ENCODE peak calls at places on chromosomes 12 and 14, in seven cellular contexts. W is skeletal muscle cell, C is cardiac fibroblast, V is HuH-7, Q is breast epithelium, E is fibroblast of villous mesenchyme, M is GM06990. S is an unnamed sample.
A peak's percentile ranks its signal among the peaks of the same experiment; 100 is the strongest.

GRCh38 chr14:29773990-29774389 is 153.7 kb downstream of the PRKD1 start:
- DNase-seq in W (no peak), C (no peak), V (no peak), Q (no peak), E (no peak), M (no peak), S (no peak)

GRCh38 chr12:21773263-21773741 is 1.2 kb downstream of the KCNJ8 start:
- DNase-seq in W (no peak), C (peak; percentile 63), V (peak; percentile 61), Q (no peak), E (no peak), M (no peak), S (peak; percentile 6)

GRCh38 chr14:64758025-64758521 is 53.8 kb downstream of the PLEKHG3 start:
- DNase-seq in W (peak; percentile 36), C (peak; percentile 71), V (no peak), Q (no peak), E (peak; percentile 54), M (no peak), S (no peak)

GRCh38 chr12:19988457-19988856 is 379.9 kb upstream of the PDE3A start:
- DNase-seq in W (no peak), C (peak; percentile 27), V (no peak), Q (no peak), E (peak; percentile 66), M (no peak), S (no peak)

GRCh38 chr12:108616941-108617858 is 16.5 kb downstream of the SELPLG start:
- DNase-seq in W (no peak), C (peak; percentile 48), V (no peak), Q (no peak), E (peak; percentile 44), M (peak; percentile 87), S (peak; percentile 91)

GRCh38 chr12:3236345-3237153 is 159.4 kb downstream of the TSPAN9 start:
- DNase-seq in W (no peak), C (peak; percentile 65), V (peak; percentile 43), Q (no peak), E (peak; percentile 73), M (no peak), S (no peak)

GRCh38 chr14:74348241-74348734 is at the start of gene VRTN:
- DNase-seq in W (no peak), C (no peak), V (no peak), Q (no peak), E (no peak), M (no peak), S (no peak)

GRCh38 chr12:91133871-91134270 is 22.6 kb upstream of the LUM start:
- DNase-seq in W (peak; percentile 70), C (peak; percentile 85), V (no peak), Q (no peak), E (peak; percentile 91), M (no peak), S (no peak)

GRCh38 chr12:12645485-12645884 is 33.8 kb downstream of the CREBL2 start:
- DNase-seq in W (no peak), C (peak; percentile 57), V (no peak), Q (no peak), E (peak; percentile 44), M (peak; percentile 46), S (peak; percentile 62)

GRCh38 chr12:28191690-28192089 is 1.4 kb downstream of the CCDC91 start:
- DNase-seq in W (no peak), C (peak; percentile 27), V (no peak), Q (peak; percentile 53), E (no peak), M (no peak), S (no peak)

GRCh38 chr12:59396941-59397340 is 198.9 kb upstream of the SLC16A7 start:
- DNase-seq in W (no peak), C (no peak), V (no peak), Q (no peak), E (no peak), M (no peak), S (no peak)

GRCh38 chr12:104121001-104121400 is 17.0 kb downstream of the NFYB start:
- DNase-seq in W (no peak), C (peak; percentile 75), V (no peak), Q (no peak), E (no peak), M (no peak), S (no peak)

GRCh38 chr12:114562654-114563053 is 121.3 kb downstream of the TBX3 start:
- DNase-seq in W (no peak), C (no peak), V (no peak), Q (no peak), E (no peak), M (no peak), S (no peak)

GRCh38 chr12:93347054-93347786 is 30.5 kb upstream of the NUDT4 start:
- DNase-seq in W (no peak), C (no peak), V (no peak), Q (no peak), E (no peak), M (no peak), S (no peak)

GRCh38 chr12:109767991-109768900 is 54.6 kb downstream of the FAM222A start:
- DNase-seq in W (no peak), C (no peak), V (no peak), Q (no peak), E (no peak), M (no peak), S (no peak)

GRCh38 chr12:132444957-132445883 is 44.7 kb upstream of the FBRSL1 start:
- DNase-seq in W (no peak), C (no peak), V (no peak), Q (peak; percentile 43), E (no peak), M (peak; percentile 51), S (peak; percentile 77)

GRCh38 chr14:74302160-74302628 is 540 bp downstream of the ABCD4 start:
- DNase-seq in W (no peak), C (peak; percentile 65), V (peak; percentile 34), Q (no peak), E (peak; percentile 54), M (no peak), S (peak; percentile 69)

GRCh38 chr12:122227341-122227740 is 1.5 kb upstream of the DIABLO start:
- DNase-seq in W (no peak), C (no peak), V (no peak), Q (no peak), E (no peak), M (no peak), S (no peak)

GRCh38 chr12:25615119-25615518 is 62.0 kb upstream of the LMNTD1 start:
- DNase-seq in W (peak; percentile 81), C (peak; percentile 93), V (peak; percentile 11), Q (no peak), E (peak; percentile 78), M (no peak), S (no peak)

GRCh38 chr12:90621927-90622326 is 333.0 kb downstream of the CCER1 start:
- DNase-seq in W (peak; percentile 62), C (peak; percentile 73), V (no peak), Q (no peak), E (peak; percentile 52), M (no peak), S (no peak)

GRCh38 chr14:95431199-95432145 is 85.0 kb downstream of the SYNE3 start:
- DNase-seq in W (no peak), C (peak; percentile 60), V (peak; percentile 40), Q (no peak), E (peak; percentile 23), M (no peak), S (no peak)

GRCh38 chr14:21455592-21455911 is 371 bp downstream of the CHD8 start:
- DNase-seq in W (no peak), C (no peak), V (no peak), Q (no peak), E (peak; percentile 25), M (no peak), S (no peak)

GRCh38 chr12:92539966-92540791 is 162.6 kb upstream of the PLEKHG7 start:
- DNase-seq in W (no peak), C (no peak), V (no peak), Q (no peak), E (no peak), M (no peak), S (no peak)

GRCh38 chr14:99815696-99816095 is 22.5 kb downstream of the EML1 start:
- DNase-seq in W (no peak), C (no peak), V (no peak), Q (no peak), E (no peak), M (no peak), S (no peak)

GRCh38 chr12:106074361-106074705 is 64.4 kb downstream of the NUAK1 start:
- DNase-seq in W (no peak), C (no peak), V (no peak), Q (no peak), E (no peak), M (no peak), S (no peak)

GRCh38 chr14:58922211-58922940 is 266.1 kb upstream of the DAAM1 start:
- DNase-seq in W (no peak), C (peak; percentile 56), V (no peak), Q (no peak), E (peak; percentile 69), M (no peak), S (no peak)

GRCh38 chr12:108129017-108129812 is at the start of gene WSCD2:
- DNase-seq in W (no peak), C (peak; percentile 6), V (no peak), Q (no peak), E (peak; percentile 2), M (peak; percentile 34), S (no peak)

GRCh38 chr14:61813101-61813596 is 50.9 kb downstream of the SNAPC1 start:
- DNase-seq in W (no peak), C (no peak), V (no peak), Q (no peak), E (no peak), M (no peak), S (no peak)

GRCh38 chr14:61381589-61381988 is 60.2 kb downstream of the PRKCH start:
- DNase-seq in W (no peak), C (no peak), V (no peak), Q (peak; percentile 30), E (no peak), M (no peak), S (no peak)

GRCh38 chr12:123474493-123475255 is 16.7 kb downstream of the SNRNP35 start:
- DNase-seq in W (no peak), C (no peak), V (no peak), Q (no peak), E (no peak), M (no peak), S (no peak)

S was measured in GM10248.